ENCODE peak calls at places on chromosomes 11 and 22, in five cellular contexts. H is GM12878, J is tibial nerve, Z is sigmoid colon, K is right lobe of liver. X is an unnamed sample.
A peak's percentile ranks its signal among the peaks of the same experiment; 100 is the strongest.

GRCh38 chr11:3834349-3835099 is 6.2 kb downstream of the RHOG start:
- DNase-seq in H (no peak), J (peak; percentile 63), Z (no peak), K (peak; percentile 68), X (no peak)

GRCh38 chr11:126476256-126476970 is 120.9 kb downstream of the ST3GAL4 start:
- DNase-seq in H (no peak), J (no peak), Z (no peak), K (no peak), X (no peak)

GRCh38 chr11:121282376-121282775 is 10.2 kb upstream of the SC5D start:
- DNase-seq in H (no peak), J (no peak), Z (no peak), K (no peak), X (no peak)

GRCh38 chr11:35949242-35949641 is 5.4 kb downstream of the LDLRAD3 start:
- DNase-seq in H (no peak), J (no peak), Z (no peak), K (no peak), X (no peak)

GRCh38 chr11:26331911-26332571 is at the start of gene ANO3:
- DNase-seq in H (no peak), J (peak; percentile 5), Z (peak; percentile 79), K (peak; percentile 55), X (peak; percentile 37)

GRCh38 chr11:126765196-126765595 is 235.4 kb downstream of the KIRREL3 start:
- DNase-seq in H (no peak), J (no peak), Z (no peak), K (no peak), X (no peak)

GRCh38 chr22:21707677-21708076 is 27.9 kb downstream of the YPEL1 start:
- DNase-seq in H (no peak), J (no peak), Z (no peak), K (no peak), X (no peak)

GRCh38 chr22:29331658-29332300 is 16.3 kb upstream of the RASL10A start:
- DNase-seq in H (no peak), J (no peak), Z (no peak), K (no peak), X (no peak)

GRCh38 chr11:20962581-20962980 is 293.2 kb downstream of the NELL1 start:
- DNase-seq in H (no peak), J (no peak), Z (no peak), K (no peak), X (no peak)

GRCh38 chr11:72702096-72702495 is 27.9 kb upstream of the PDE2A start:
- DNase-seq in H (no peak), J (no peak), Z (no peak), K (no peak), X (no peak)

DNA sequence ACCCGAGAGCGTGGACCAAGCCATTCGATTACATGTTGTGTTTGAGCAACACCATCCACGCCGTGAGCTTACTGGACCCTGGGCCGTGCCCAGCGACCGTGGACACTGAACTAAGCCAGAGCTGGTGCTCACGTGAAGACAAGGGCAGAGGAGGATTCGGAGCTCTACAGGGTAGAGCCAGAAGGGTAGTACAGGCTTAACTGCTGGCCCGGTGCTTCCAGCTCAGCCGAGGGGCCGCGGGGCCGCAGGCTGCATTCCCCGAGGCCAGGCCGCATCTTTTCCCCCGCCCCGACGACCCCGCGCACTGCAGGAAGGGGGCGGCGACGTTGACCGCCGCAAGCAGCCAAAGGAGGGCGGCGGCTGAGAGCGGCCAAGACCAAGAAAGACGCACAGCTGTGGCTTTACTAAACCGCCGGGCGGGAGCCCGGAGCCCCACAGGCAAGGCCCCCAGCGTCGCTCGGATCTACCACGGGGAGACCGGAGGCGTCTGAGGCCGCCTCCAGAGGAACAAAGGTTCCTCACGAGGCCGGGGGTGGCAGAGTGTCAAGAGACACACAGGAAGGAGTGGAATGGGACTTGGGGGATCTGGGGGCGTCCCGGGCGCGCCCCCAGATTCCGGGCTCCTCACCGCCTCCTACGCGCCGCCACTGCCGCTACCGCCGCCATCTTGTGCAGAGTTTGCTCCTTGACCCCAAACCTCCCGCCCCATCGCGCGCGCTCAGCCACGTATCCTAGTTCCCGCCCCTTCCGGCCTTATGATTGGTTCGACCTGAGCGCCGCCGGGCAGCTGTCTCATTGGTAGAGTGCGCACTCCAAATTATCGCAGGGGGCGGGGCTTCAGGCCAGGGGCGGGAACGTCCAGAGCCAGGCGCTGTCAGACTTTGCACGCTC is at the start of gene GANAB:
- DNase-seq in H (peak; percentile 82), J (peak; percentile 100), Z (peak; percentile 100), K (peak; percentile 100), X (peak; percentile 100)
- TF ChIP-seq POLR2A in H (peak; percentile 94), J (peak; percentile 78), Z (peak; percentile 81), K (peak; percentile 90), X (peak; percentile 81)

GRCh38 chr22:38753894-38754246 is 1.9 kb downstream of the SUN2 start:
- DNase-seq in H (no peak), J (no peak), Z (no peak), K (peak; percentile 77), X (no peak)

GRCh38 chr22:38756631-38757463 is 1.0 kb upstream of the SUN2 start:
- DNase-seq in H (no peak), J (no peak), Z (no peak), K (no peak), X (no peak)

GRCh38 chr22:38755911-38756532 is at the start of gene SUN2:
- DNase-seq in H (peak; percentile 53), J (peak; percentile 89), Z (peak; percentile 97), K (peak; percentile 97), X (peak; percentile 97)

GRCh38 chr22:38754247-38755154 is 1.3 kb downstream of the SUN2 start:
- DNase-seq in H (no peak), J (peak; percentile 74), Z (peak; percentile 93), K (peak; percentile 88), X (no peak)

DNA sequence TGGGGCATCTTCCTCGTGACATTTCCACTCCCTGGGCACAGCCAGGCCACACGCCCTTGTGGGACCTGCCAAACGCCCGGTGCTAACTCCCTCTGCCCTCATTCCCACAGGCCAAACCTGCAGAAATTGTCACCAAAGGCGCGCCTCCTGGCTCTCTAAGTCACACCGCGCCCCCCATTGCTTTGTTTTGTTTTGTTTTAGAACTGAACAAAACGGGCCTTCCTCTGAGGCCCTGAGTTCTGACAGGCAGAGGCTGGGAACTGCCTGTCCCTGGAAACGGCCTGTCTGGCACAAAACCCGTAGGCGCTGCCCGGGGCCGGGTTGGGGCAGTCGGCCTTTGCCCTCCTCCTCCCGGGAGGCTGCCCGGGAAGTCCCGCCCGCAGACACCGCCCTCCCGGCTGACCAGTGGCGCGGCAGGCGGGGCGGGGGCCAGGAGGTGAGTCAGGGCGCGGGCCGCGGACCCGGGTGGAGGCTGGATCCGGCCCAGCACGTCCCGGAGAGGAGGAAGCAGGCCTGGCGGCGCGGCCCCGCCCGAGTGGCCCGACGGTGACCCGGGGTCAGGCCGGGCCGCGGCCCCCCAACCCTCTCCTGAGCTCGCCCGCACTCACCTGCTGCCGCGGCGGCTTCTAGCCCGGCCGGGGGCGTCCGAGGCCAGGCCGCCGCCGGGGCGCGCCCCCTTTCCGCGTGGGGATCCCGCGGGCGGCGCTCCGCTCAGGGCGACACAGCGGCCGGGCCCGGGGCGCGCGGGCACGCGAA is 465 bp downstream of the SUN2 start:
- DNase-seq in H (no peak), J (peak; percentile 85), Z (peak; percentile 96), K (peak; percentile 99), X (no peak)
- TF ChIP-seq POLR2A in H (no peak), J (peak; percentile 8), Z (peak; percentile 82), K (peak; percentile 89), X (no peak)

GRCh38 chr22:50562523-50563409 is at the start of gene SYCE3:
- DNase-seq in H (peak; percentile 75), J (peak; percentile 96), Z (peak; percentile 98), K (peak; percentile 99), X (peak; percentile 94)
- TF ChIP-seq POLR2A in H (peak; percentile 66), J (peak; percentile 54), Z (peak; percentile 85), K (peak; percentile 98), X (no peak)

DNA sequence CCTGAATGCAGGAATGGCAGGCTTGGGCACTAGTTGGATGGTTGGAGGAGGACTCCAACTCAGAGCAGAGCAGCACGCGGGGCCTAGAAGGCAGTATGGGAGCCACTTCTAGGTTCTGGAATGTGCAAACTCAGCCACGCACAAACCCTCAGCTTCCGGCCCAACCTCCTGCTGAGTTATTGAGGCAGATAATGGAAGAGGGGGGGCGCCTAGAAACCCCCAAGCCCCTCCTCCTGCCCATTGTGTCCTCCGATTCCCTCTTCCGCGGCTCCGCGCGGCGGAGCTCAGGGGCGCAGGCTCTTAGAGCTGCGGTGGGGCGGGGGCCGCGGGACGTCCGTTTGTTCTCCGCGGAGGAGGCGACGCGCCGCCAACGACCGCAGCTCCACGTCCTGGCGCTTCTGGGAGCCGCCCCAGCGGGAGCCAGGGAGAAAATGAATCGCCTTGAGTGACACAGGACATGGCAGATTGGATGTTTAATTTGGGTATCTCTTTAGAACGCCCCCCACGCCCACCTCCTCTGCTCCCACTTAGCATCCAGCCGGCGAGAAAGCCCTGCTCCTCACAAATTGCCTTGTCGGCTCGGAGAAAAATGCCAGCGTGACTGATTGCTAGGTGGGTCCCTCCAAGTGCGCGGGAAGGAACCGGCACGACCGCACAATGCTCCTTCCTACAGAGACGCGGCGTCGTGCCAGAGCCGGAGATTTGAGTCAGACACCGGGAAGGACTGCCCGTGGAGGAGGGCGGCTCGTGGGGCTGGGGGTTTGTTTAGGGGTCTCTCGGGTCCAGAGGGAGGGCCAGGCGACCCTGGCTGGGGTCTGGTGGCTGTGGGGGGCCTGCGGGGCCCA is 144.6 kb downstream of the NECTIN1 start:
- DNase-seq in H (no peak), J (no peak), Z (peak; percentile 68), K (peak; percentile 45), X (peak; percentile 27)
- TF ChIP-seq POLR2A in H (no peak), J (no peak), Z (no peak), K (no peak), X (no peak)

GRCh38 chr11:9316334-9316733 is 1.9 kb upstream of the TMEM41B start:
- DNase-seq in H (no peak), J (no peak), Z (no peak), K (no peak), X (no peak)

GRCh38 chr11:9313648-9314290 is 624 bp downstream of the TMEM41B start:
- DNase-seq in H (no peak), J (no peak), Z (peak; percentile 67), K (no peak), X (no peak)

GRCh38 chr11:9315078-9315688 is 790 bp upstream of the TMEM41B start:
- DNase-seq in H (no peak), J (no peak), Z (no peak), K (peak; percentile 46), X (no peak)

GRCh38 chr11:9310485-9310884 is 3.9 kb downstream of the TMEM41B start:
- DNase-seq in H (no peak), J (no peak), Z (no peak), K (no peak), X (no peak)

DNA sequence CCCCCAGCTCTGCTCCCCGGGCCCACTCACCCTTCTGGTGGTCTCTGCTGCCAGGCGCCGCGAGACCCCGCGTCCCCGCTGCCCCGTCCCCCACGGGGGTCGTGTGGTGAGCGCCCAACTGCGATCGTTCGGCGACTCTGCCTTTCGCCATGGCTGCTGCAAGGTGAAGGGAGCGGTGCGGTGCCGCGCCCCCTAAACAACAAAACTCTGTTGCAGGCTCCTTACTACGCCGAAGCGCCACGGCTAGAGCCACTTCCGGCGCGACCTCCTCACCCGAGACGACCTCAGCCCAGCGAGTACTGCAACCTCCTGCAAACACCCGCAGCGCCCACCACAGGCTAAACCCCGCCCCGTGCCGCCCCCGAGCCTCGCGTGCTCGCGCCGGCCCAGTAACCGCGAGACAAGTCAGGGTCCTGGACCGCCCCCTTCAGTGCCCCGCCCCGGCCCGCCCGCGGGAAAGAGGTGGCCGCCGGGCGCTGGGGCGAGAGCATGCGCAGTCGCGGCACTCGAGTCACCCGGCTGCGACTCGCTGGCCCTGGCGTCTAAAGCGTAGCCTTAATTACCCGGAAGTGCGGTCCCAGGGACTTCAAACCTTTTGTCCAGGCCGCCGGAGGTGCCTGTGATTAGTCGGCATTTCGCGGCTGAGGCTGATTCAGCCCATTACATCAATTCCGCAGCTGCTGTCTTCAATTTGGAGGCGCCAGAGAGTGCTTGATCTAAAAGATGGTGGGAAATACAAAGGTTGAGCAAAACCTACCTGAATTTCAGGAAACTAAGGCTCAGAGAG is at the start of gene TMEM41B:
- DNase-seq in H (peak; percentile 89), J (peak; percentile 94), Z (peak; percentile 98), K (peak; percentile 99), X (peak; percentile 96)
- TF ChIP-seq POLR2A in H (peak; percentile 96), J (peak; percentile 71), Z (peak; percentile 65), K (peak; percentile 81), X (peak; percentile 93)